ENCODE peak calls at places on chromosome 22, in eight cellular contexts. T is colonic mucosa, N is amniotic epithelial cell, E is uterus, C is GM03348, F is C1 segment of cervical spinal cord, R is NCI-H526, K is NCI-H2081 treated with DMSO at 0.1 percent for 48 hours. G is an unnamed sample.

GRCh38 chr22:38871360-38872171 is 450 bp downstream of the CBX6 start:
- DNase-seq in E (no peak), F (no peak), T (no peak), R (peak), K (no peak), N (no peak), C (peak), G (no peak)

GRCh38 chr22:45629469-45630089 is 42.1 kb upstream of the ATXN10 start:
- DNase-seq in N (no peak), R (no peak), K (no peak), F (no peak), C (no peak), E (no peak), T (no peak), G (no peak)

GRCh38 chr22:26324150-26324549 is 104.9 kb upstream of the ASPHD2 start:
- DNase-seq in F (no peak), N (no peak), K (no peak), T (no peak), E (no peak), R (no peak), C (no peak), G (no peak)

GRCh38 chr22:18060646-18061620 is 16.9 kb upstream of the PEX26 start:
- DNase-seq in R (no peak), T (peak), N (peak), C (peak), E (no peak), F (no peak), K (no peak), G (no peak)

GRCh38 chr22:21449531-21450319 is 17.5 kb upstream of the TMEM191C start:
- DNase-seq in R (no peak), E (no peak), C (no peak), K (no peak), T (peak), F (no peak), N (no peak), G (no peak)

GRCh38 chr22:31447337-31447736 is 42.3 kb downstream of the EIF4ENIF1 start:
- DNase-seq in C (no peak), E (no peak), T (no peak), N (peak), R (no peak), K (no peak), F (no peak), G (no peak)

GRCh38 chr22:28799125-28799833 is 1.1 kb downstream of the XBP1 start:
- DNase-seq in N (peak), K (no peak), C (peak), E (peak), T (peak), F (peak), R (peak), G (no peak)

GRCh38 chr22:39242389-39242808 is 2.4 kb downstream of the PDGFB start:
- DNase-seq in R (no peak), F (no peak), T (no peak), K (no peak), N (no peak), C (peak), E (no peak), G (no peak)

GRCh38 chr22:25564979-25565677 is 653 bp downstream of the GRK3 start:
- DNase-seq in F (no peak), E (peak), R (peak), K (no peak), T (peak), C (no peak), N (no peak), G (no peak)

GRCh38 chr22:36775589-36775965 is 342 bp downstream of the IFT27 start:
- DNase-seq in R (peak), K (no peak), N (no peak), C (no peak), E (peak), T (peak), F (no peak), G (no peak)

GRCh38 chr22:20188567-20188877 is 37.7 kb upstream of the CCDC188 start:
- DNase-seq in F (no peak), T (no peak), C (no peak), N (no peak), E (no peak), R (no peak), K (no peak), G (no peak)

GRCh38 chr22:46537946-46538815 is 761 bp upstream of the CELSR1 start:
- DNase-seq in N (peak), K (no peak), C (peak), E (no peak), F (no peak), R (no peak), T (no peak), G (no peak)

GRCh38 chr22:39967996-39968968 is 8.1 kb downstream of the TMA7B start:
- DNase-seq in T (no peak), N (peak), R (peak), C (peak), K (no peak), E (no peak), F (no peak), G (no peak)

GRCh38 chr22:48167238-48167637 is 1404.8 kb downstream of the TBC1D22A start:
- DNase-seq in E (no peak), T (no peak), R (no peak), C (no peak), K (no peak), F (no peak), N (no peak), G (peak)

GRCh38 chr22:31001124-31001770 is 32.2 kb downstream of the TUG1 start:
- DNase-seq in N (no peak), C (no peak), F (no peak), E (no peak), K (no peak), R (no peak), T (no peak), G (no peak)

GRCh38 chr22:47605886-47606285 is 843.4 kb downstream of the TBC1D22A start:
- DNase-seq in K (no peak), E (no peak), C (no peak), T (no peak), F (no peak), R (peak), N (no peak), G (no peak)

GRCh38 chr22:43423046-43423445 is 11.2 kb downstream of the MPPED1 start:
- DNase-seq in N (no peak), T (no peak), R (no peak), C (no peak), E (no peak), K (no peak), F (no peak), G (no peak)

GRCh38 chr22:22593964-22594656 is 35.0 kb upstream of the PRAME start:
- DNase-seq in N (peak), E (peak), F (no peak), K (no peak), C (peak), R (peak), T (peak), G (no peak)

GRCh38 chr22:41197808-41198585 is 7.1 kb upstream of the L3MBTL2 start:
- DNase-seq in R (peak), N (no peak), E (no peak), T (peak), C (no peak), K (no peak), F (no peak), G (no peak)

GRCh38 chr22:39327995-39328754 is 8.8 kb upstream of the RPL3 start:
- DNase-seq in N (no peak), T (no peak), E (no peak), F (no peak), C (no peak), R (no peak), K (no peak), G (no peak)

GRCh38 chr22:47053865-47054185 is 291.4 kb downstream of the TBC1D22A start:
- DNase-seq in N (no peak), C (peak), T (no peak), F (peak), K (no peak), R (no peak), E (no peak), G (no peak)

GRCh38 chr22:46063861-46064235 is 86.5 kb upstream of the PPARA start:
- DNase-seq in E (peak), K (no peak), N (no peak), T (no peak), C (no peak), F (no peak), R (peak), G (no peak)

GRCh38 chr22:44337658-44338004 is 24.9 kb upstream of the SHISAL1 start:
- DNase-seq in E (peak), R (no peak), C (peak), K (no peak), T (no peak), N (peak), F (no peak), G (no peak)

GRCh38 chr22:40204331-40205116 is 26.8 kb downstream of the TNRC6B start:
- DNase-seq in F (no peak), K (no peak), N (peak), C (peak), E (no peak), T (no peak), R (no peak), G (no peak)

GRCh38 chr22:49393526-49393925 is 434.1 kb downstream of the BRD1 start:
- DNase-seq in T (no peak), E (no peak), K (no peak), R (no peak), C (no peak), F (no peak), N (no peak), G (no peak)

GRCh38 chr22:48434156-48434867 is 1393.4 kb downstream of the BRD1 start:
- DNase-seq in E (no peak), F (no peak), R (no peak), T (no peak), C (no peak), K (no peak), N (no peak), G (no peak)

GRCh38 chr22:22884888-22885840 is 2.5 kb upstream of the IGLL5 start:
- DNase-seq in T (no peak), N (no peak), R (no peak), C (no peak), F (no peak), E (no peak), K (no peak), G (no peak)

GRCh38 chr22:22949953-22950352 is 62.3 kb downstream of the IGLL5 start:
- DNase-seq in E (no peak), K (no peak), C (no peak), T (no peak), F (no peak), N (no peak), R (no peak), G (no peak)

GRCh38 chr22:21818487-21819182 is 48.8 kb downstream of the MAPK1 start:
- DNase-seq in C (no peak), F (no peak), R (no peak), N (no peak), T (no peak), K (no peak), E (no peak), G (no peak)

GRCh38 chr22:47114813-47115517 is 352.5 kb downstream of the TBC1D22A start:
- DNase-seq in K (no peak), N (no peak), C (no peak), R (no peak), E (no peak), T (no peak), F (no peak), G (no peak)

GRCh38 chr22:32649515-32650200 is 151.8 kb upstream of the TIMP3 start:
- DNase-seq in F (no peak), R (no peak), N (peak), E (peak), K (no peak), T (no peak), C (peak), G (no peak)

GRCh38 chr22:44098021-44098739 is 74.1 kb downstream of the PARVB start:
- DNase-seq in F (no peak), T (no peak), E (no peak), C (no peak), N (no peak), K (no peak), R (no peak), G (no peak)